ENCODE peak calls at places on chromosomes 16 and 17, in seven cellular contexts. K, O, T, U, B, D and Z are unnamed samples.

GRCh38 chr17:14203392-14203791 is 33.3 kb downstream of the CDRT15 start:
- DNase-seq in K (no peak), O (peak; percentile 0), T (no peak), U (no peak), B (no peak), D (no peak), Z (no peak)

GRCh38 chr17:74959826-74960738 is 12.5 kb downstream of the HID1 start:
- DNase-seq in K (no peak), O (no peak), T (no peak), U (no peak), B (no peak), D (peak; percentile 64), Z (no peak)

GRCh38 chr17:74805543-74805991 is 29.4 kb upstream of the NAT9 start:
- DNase-seq in K (no peak), O (no peak), T (no peak), U (no peak), B (no peak), D (no peak), Z (no peak)

GRCh38 chr17:28097901-28098300 is 55.4 kb downstream of the NLK start:
- DNase-seq in K (no peak), O (no peak), T (no peak), U (no peak), B (no peak), D (no peak), Z (no peak)

GRCh38 chr17:17885029-17885351 is 48.2 kb upstream of the SREBF1 start:
- DNase-seq in K (no peak), O (no peak), T (no peak), U (no peak), B (peak; percentile 47), D (no peak), Z (no peak)

GRCh38 chr17:28812980-28813377 is 29.6 kb downstream of the FAM222B start:
- DNase-seq in K (no peak), O (no peak), T (no peak), U (no peak), B (no peak), D (no peak), Z (no peak)

GRCh38 chr16:15961060-15961511 is 11.7 kb downstream of the ABCC1 start:
- DNase-seq in K (peak; percentile 69), O (no peak), T (no peak), U (no peak), B (no peak), D (no peak), Z (no peak)

GRCh38 chr16:1346422-1347285 is 5.0 kb downstream of the TSR3 start:
- DNase-seq in K (no peak), O (no peak), T (no peak), U (no peak), B (no peak), D (no peak), Z (no peak)

GRCh38 chr17:17933775-17934174 is 38.4 kb downstream of the TOM1L2 start:
- DNase-seq in K (no peak), O (no peak), T (no peak), U (no peak), B (no peak), D (no peak), Z (no peak)

GRCh38 chr17:59837362-59838195 is 55.2 kb downstream of the TUBD1 start:
- DNase-seq in K (peak; percentile 100), O (peak; percentile 87), T (no peak), U (peak; percentile 67), B (peak; percentile 54), D (no peak), Z (no peak)

GRCh38 chr16:47374629-47375028 is 86.2 kb downstream of the ITFG1 start:
- DNase-seq in K (peak; percentile 74), O (no peak), T (no peak), U (no peak), B (no peak), D (no peak), Z (no peak)

GRCh38 chr17:65457635-65458257 is 103.7 kb downstream of the AXIN2 start:
- DNase-seq in K (no peak), O (no peak), T (peak; percentile 41), U (no peak), B (no peak), D (no peak), Z (no peak)